ENCODE peak calls at places on chromosomes 6 and 20, in eight cellular contexts. W is astrocyte of the spinal cord; D is ascending aorta; X is pancreas; N is progenitor cell of endocrine pancreas; E is CD8-positive, alpha-beta T cell; Y is GM23338; F is GM20000. A is an unnamed sample.
A peak's percentile ranks its signal among the peaks of the same experiment; 100 is the strongest.

GRCh38 chr6:53979468-53980067 is 131.7 kb upstream of the MLIP start:
- DNase-seq in N (no peak), F (peak; percentile 27), D (no peak), Y (peak; percentile 76), E (no peak), X (no peak), W (peak; percentile 62), A (peak; percentile 19)

GRCh38 chr20:846894-847278 is 13.4 kb downstream of the FAM110A start:
- DNase-seq in E (peak; percentile 62), Y (no peak), W (no peak), F (peak; percentile 79), D (no peak), X (no peak), N (no peak), A (peak; percentile 30)

GRCh38 chr20:23692725-23693124 is 3.9 kb upstream of the CST4 start:
- DNase-seq in F (no peak), N (no peak), D (no peak), E (no peak), Y (no peak), W (no peak), X (no peak), A (no peak)

GRCh38 chr6:98769546-98769945 is 64.8 kb upstream of the POU3F2 start:
- DNase-seq in Y (peak; percentile 65), E (peak; percentile 5), F (no peak), X (no peak), W (peak; percentile 36), D (no peak), N (no peak), A (no peak)

GRCh38 chr6:111583986-111584385 is 21.7 kb downstream of the TRAF3IP2 start:
- DNase-seq in F (no peak), E (no peak), W (no peak), D (no peak), N (no peak), Y (no peak), X (no peak), A (no peak)

GRCh38 chr6:163335671-163336545 is 78.6 kb upstream of the QKI start:
- DNase-seq in Y (peak; percentile 25), W (peak; percentile 59), E (no peak), X (no peak), D (peak; percentile 88), N (no peak), F (no peak), A (no peak)

GRCh38 chr6:85923013-85923430 is 280.3 kb upstream of the SYNCRIP start:
- DNase-seq in D (peak; percentile 62), W (peak; percentile 22), Y (peak; percentile 87), F (peak; percentile 36), X (peak; percentile 21), E (no peak), N (peak; percentile 14), A (no peak)

GRCh38 chr6:33313709-33314514 is at the start of gene TAPBP:
- DNase-seq in X (peak; percentile 62), N (no peak), F (peak; percentile 90), D (peak; percentile 78), E (peak; percentile 80), Y (peak; percentile 63), W (peak; percentile 73), A (peak; percentile 75)

GRCh38 chr20:33423141-33423834 is 20.3 kb downstream of the SNTA1 start:
- DNase-seq in D (peak; percentile 95), N (no peak), W (peak; percentile 62), Y (no peak), F (no peak), E (no peak), X (no peak), A (no peak)

GRCh38 chr6:112571886-112572285 is 224.8 kb downstream of the RFPL4B start:
- DNase-seq in X (no peak), F (no peak), D (no peak), N (no peak), W (peak; percentile 86), Y (no peak), E (no peak), A (no peak)

DNA sequence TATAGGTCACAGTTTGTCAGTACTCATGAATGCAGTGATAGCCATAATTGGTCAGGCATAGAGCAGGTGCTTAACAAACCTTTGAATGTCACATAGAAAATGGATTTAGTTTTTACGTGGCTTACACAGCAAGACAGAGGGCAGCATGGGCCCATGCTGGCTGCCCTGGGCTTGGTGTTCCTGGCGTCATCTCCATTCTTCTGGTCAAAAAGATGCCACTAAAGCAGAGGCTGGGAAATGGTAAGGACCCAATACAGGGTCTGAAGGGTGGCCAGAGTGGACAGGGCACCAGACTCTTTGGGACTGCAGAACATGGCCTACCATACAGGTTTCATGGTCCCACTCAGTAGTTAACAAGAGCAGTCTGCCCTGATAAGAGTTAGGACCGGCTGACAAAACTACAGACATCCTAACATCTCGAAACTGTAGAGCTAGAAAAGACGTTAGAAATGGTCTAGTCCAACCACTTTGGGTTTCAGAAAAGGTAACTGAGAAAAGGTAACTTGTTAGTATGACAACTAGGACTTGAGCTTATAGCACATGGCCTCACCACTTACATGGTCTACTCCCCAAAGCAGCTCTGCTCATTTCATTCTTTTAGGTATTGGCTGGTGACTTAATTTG is 22.6 kb downstream of the HEBP2 start:
- DNase-seq in X (no peak), W (no peak), Y (no peak), E (no peak), F (no peak), N (no peak), D (no peak), A (no peak)
- TF ChIP-seq CTCF in X (no peak), W (no peak), Y (no peak), E (no peak), F (no peak), N (no peak), D (no peak), A (no peak)

GRCh38 chr20:18258126-18258860 is 30.0 kb upstream of the ZNF133 start:
- DNase-seq in N (no peak), Y (peak; percentile 41), E (no peak), X (no peak), W (no peak), D (no peak), F (no peak), A (no peak)
- TF ChIP-seq CTCF in N (no peak), Y (peak; percentile 50), E (no peak), X (no peak), W (no peak), D (no peak), F (no peak), A (no peak)

DNA sequence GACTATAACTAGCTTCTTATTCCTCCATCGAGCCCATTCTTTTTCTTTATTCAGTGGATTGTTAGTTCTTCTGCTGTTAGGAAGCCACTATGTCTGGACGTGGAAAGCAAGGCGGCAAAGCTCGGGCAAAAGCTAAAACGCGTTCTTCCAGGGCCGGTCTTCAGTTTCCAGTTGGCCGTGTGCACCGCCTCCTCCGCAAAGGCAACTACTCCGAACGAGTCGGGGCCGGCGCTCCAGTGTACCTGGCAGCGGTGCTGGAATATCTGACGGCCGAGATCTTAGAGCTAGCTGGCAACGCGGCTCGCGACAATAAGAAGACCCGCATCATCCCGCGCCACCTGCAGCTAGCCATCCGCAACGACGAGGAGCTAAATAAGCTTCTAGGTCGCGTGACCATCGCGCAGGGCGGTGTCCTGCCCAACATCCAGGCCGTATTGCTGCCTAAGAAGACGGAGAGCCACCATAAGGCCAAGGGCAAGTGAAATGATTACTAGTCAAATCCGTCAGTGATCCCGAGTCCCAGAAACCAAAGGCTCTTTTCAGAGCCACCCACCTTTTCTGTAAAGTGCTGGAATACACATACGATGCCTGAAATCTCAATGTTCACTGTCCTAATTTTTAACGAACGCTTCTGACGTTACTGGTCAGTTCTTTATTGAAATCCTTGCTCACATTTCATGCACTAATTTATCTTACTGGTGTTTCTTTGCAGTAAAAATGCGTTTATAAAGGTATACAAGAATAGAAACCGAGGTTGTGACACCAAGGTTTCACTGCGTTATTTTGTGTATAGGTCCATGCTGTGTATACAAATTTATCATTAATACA is 129.9 kb downstream of the HFE start:
- DNase-seq in D (peak; percentile 96), E (peak; percentile 73), Y (peak; percentile 95), W (peak; percentile 92), X (peak; percentile 55), F (no peak), N (peak; percentile 75), A (no peak)
- TF ChIP-seq CTCF in D (peak; percentile 59), E (peak; percentile 38), Y (peak; percentile 33), W (peak; percentile 42), X (no peak), F (no peak), N (peak; percentile 50), A (peak; percentile 24)

GRCh38 chr20:49348563-49348962 is 70.7 kb upstream of the ZNFX1 start:
- DNase-seq in E (no peak), F (no peak), D (no peak), W (no peak), Y (no peak), X (no peak), N (no peak), A (no peak)

GRCh38 chr20:49347156-49347555 is 69.3 kb upstream of the ZNFX1 start:
- DNase-seq in Y (no peak), E (no peak), W (no peak), X (no peak), F (no peak), N (no peak), D (no peak), A (no peak)

GRCh38 chr20:49351775-49352174 is 73.9 kb upstream of the ZNFX1 start:
- DNase-seq in X (no peak), D (no peak), N (no peak), W (no peak), Y (no peak), E (no peak), F (no peak), A (no peak)

GRCh38 chr20:49349078-49349477 is 71.2 kb upstream of the ZNFX1 start:
- DNase-seq in F (no peak), X (no peak), E (no peak), N (no peak), D (no peak), Y (no peak), W (no peak), A (no peak)

DNA sequence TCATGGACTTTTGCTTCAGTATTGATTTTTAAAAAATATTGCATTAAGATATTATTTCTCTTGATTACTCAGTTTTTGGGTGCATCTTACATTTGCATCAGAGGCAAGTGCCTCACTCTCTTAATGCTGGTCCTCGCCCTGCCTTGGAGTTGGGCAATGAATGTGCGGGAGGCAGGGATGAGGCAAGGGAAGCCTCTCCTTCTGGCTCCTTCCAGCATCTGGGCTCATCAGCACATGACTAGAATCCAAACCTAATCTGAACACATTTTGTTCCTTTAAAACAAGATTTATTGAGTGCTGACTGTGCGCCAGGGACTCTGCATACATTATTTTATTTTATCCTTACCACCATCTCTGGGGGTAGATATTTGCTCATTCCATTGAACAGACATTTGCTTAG is 71.8 kb upstream of the ZNFX1 start:
- DNase-seq in D (no peak), N (no peak), E (no peak), F (no peak), X (no peak), Y (no peak), W (no peak), A (no peak)
- TF ChIP-seq CTCF in D (no peak), N (no peak), E (no peak), F (no peak), X (no peak), Y (no peak), W (no peak), A (no peak)

DNA sequence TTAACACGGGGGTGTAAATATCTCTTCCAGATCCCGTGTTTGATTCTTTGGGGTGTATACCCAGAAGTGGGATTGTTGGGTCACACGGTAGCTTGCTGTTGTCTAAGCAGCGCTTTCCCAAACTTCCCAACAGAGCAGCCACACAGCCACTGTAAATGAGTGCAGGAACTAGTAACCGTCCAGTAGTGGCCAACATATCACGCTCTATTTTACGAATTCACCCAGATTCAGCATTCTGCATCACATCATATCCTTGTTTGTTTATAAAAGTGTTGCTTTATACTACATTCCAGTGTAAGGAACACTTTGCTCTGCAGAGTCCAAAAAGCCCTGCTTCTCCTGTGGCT is 216.1 kb upstream of the ECI2 start:
- DNase-seq in Y (no peak), N (no peak), W (no peak), X (no peak), D (no peak), E (no peak), F (no peak), A (no peak)
- TF ChIP-seq CTCF in Y (no peak), N (no peak), W (no peak), X (no peak), D (no peak), E (no peak), F (no peak), A (no peak)